ENCODE peak calls at places on chromosomes 5 and 9, in eight cellular contexts. One of them, this sample, is unnamed.
A peak's percentile ranks its signal among the peaks of the same experiment; 100 is the strongest.

GRCh38 chr5:73395274-73395673 is 53.3 kb downstream of the FOXD1 start:
- DNase-seq in activated T-cell treated with anti-CD3 and anti-CD28 coated beads for 48 hours: no peak
- DNase-seq in HS-5: no peak
- DNase-seq in HS-27A: no peak
- DNase-seq in stimulated activated CD8-positive, alpha-beta memory T cell treated with anti-CD3 and anti-CD28 coated beads, Interleukin-15, amount 100 ng/mL, for 24 hours: no peak
- DNase-seq in activated CD4-positive, alpha-beta T cell treated with anti-CD3 and anti-CD28 coated beads, Interleukin-2, amount 10 ng/mL, durations not matched to agents 7 days and 5 days: no peak
- DNase-seq in fibroblast of villous mesenchyme: no peak
- DNase-seq in GM23338: no peak
- DNase-seq in this sample: no peak

GRCh38 chr5:41856644-41857491 is 13.4 kb downstream of the OXCT1 start:
- DNase-seq in HS-27A: peak; percentile 40
- DNase-seq in fibroblast of villous mesenchyme: peak; percentile 77
- DNase-seq in HS-5: no peak
- DNase-seq in stimulated activated CD8-positive, alpha-beta memory T cell treated with anti-CD3 and anti-CD28 coated beads, Interleukin-15, amount 100 ng/mL, for 24 hours: no peak
- DNase-seq in activated T-cell treated with anti-CD3 and anti-CD28 coated beads for 48 hours: peak; percentile 32
- DNase-seq in activated CD4-positive, alpha-beta T cell treated with anti-CD3 and anti-CD28 coated beads, Interleukin-2, amount 10 ng/mL, durations not matched to agents 7 days and 5 days: peak; percentile 76
- DNase-seq in GM23338: peak; percentile 88
- DNase-seq in this sample: peak; percentile 65

GRCh38 chr9:138047469-138048040 is 170.0 kb downstream of the CACNA1B start:
- DNase-seq in activated CD4-positive, alpha-beta T cell treated with anti-CD3 and anti-CD28 coated beads, Interleukin-2, amount 10 ng/mL, durations not matched to agents 7 days and 5 days: no peak
- DNase-seq in stimulated activated CD8-positive, alpha-beta memory T cell treated with anti-CD3 and anti-CD28 coated beads, Interleukin-15, amount 100 ng/mL, for 24 hours: no peak
- DNase-seq in HS-5: no peak
- DNase-seq in activated T-cell treated with anti-CD3 and anti-CD28 coated beads for 48 hours: no peak
- DNase-seq in GM23338: no peak
- DNase-seq in fibroblast of villous mesenchyme: no peak
- DNase-seq in HS-27A: no peak
- DNase-seq in this sample: no peak

GRCh38 chr5:94702729-94703128 is 84.3 kb downstream of the SLF1 start:
- DNase-seq in HS-27A: no peak
- DNase-seq in activated T-cell treated with anti-CD3 and anti-CD28 coated beads for 48 hours: no peak
- DNase-seq in GM23338: no peak
- DNase-seq in activated CD4-positive, alpha-beta T cell treated with anti-CD3 and anti-CD28 coated beads, Interleukin-2, amount 10 ng/mL, durations not matched to agents 7 days and 5 days: no peak
- DNase-seq in fibroblast of villous mesenchyme: no peak
- DNase-seq in HS-5: no peak
- DNase-seq in stimulated activated CD8-positive, alpha-beta memory T cell treated with anti-CD3 and anti-CD28 coated beads, Interleukin-15, amount 100 ng/mL, for 24 hours: no peak
- DNase-seq in this sample: no peak

GRCh38 chr5:1834721-1835425 is 33.7 kb downstream of the NDUFS6 start:
- DNase-seq in fibroblast of villous mesenchyme: no peak
- DNase-seq in activated T-cell treated with anti-CD3 and anti-CD28 coated beads for 48 hours: no peak
- DNase-seq in HS-5: no peak
- DNase-seq in HS-27A: no peak
- DNase-seq in activated CD4-positive, alpha-beta T cell treated with anti-CD3 and anti-CD28 coated beads, Interleukin-2, amount 10 ng/mL, durations not matched to agents 7 days and 5 days: no peak
- DNase-seq in stimulated activated CD8-positive, alpha-beta memory T cell treated with anti-CD3 and anti-CD28 coated beads, Interleukin-15, amount 100 ng/mL, for 24 hours: no peak
- DNase-seq in GM23338: no peak
- DNase-seq in this sample: no peak

GRCh38 chr5:13662646-13663045 is 281.8 kb downstream of the DNAH5 start:
- DNase-seq in fibroblast of villous mesenchyme: no peak
- DNase-seq in activated CD4-positive, alpha-beta T cell treated with anti-CD3 and anti-CD28 coated beads, Interleukin-2, amount 10 ng/mL, durations not matched to agents 7 days and 5 days: no peak
- DNase-seq in HS-5: peak; percentile 80
- DNase-seq in HS-27A: no peak
- DNase-seq in activated T-cell treated with anti-CD3 and anti-CD28 coated beads for 48 hours: no peak
- DNase-seq in GM23338: no peak
- DNase-seq in stimulated activated CD8-positive, alpha-beta memory T cell treated with anti-CD3 and anti-CD28 coated beads, Interleukin-15, amount 100 ng/mL, for 24 hours: no peak
- DNase-seq in this sample: no peak

GRCh38 chr5:14816999-14817761 is 54.4 kb downstream of the ANKH start:
- DNase-seq in activated CD4-positive, alpha-beta T cell treated with anti-CD3 and anti-CD28 coated beads, Interleukin-2, amount 10 ng/mL, durations not matched to agents 7 days and 5 days: no peak
- DNase-seq in activated T-cell treated with anti-CD3 and anti-CD28 coated beads for 48 hours: peak; percentile 46
- DNase-seq in fibroblast of villous mesenchyme: peak; percentile 59
- DNase-seq in HS-27A: no peak
- DNase-seq in GM23338: no peak
- DNase-seq in HS-5: peak; percentile 93
- DNase-seq in stimulated activated CD8-positive, alpha-beta memory T cell treated with anti-CD3 and anti-CD28 coated beads, Interleukin-15, amount 100 ng/mL, for 24 hours: no peak
- DNase-seq in this sample: no peak

GRCh38 chr5:43042176-43042625 is 2.1 kb upstream of the ANXA2R start:
- DNase-seq in fibroblast of villous mesenchyme: peak; percentile 78
- DNase-seq in GM23338: peak; percentile 78
- DNase-seq in stimulated activated CD8-positive, alpha-beta memory T cell treated with anti-CD3 and anti-CD28 coated beads, Interleukin-15, amount 100 ng/mL, for 24 hours: peak; percentile 40
- DNase-seq in activated T-cell treated with anti-CD3 and anti-CD28 coated beads for 48 hours: peak; percentile 71
- DNase-seq in HS-27A: peak; percentile 55
- DNase-seq in activated CD4-positive, alpha-beta T cell treated with anti-CD3 and anti-CD28 coated beads, Interleukin-2, amount 10 ng/mL, durations not matched to agents 7 days and 5 days: peak; percentile 90
- DNase-seq in HS-5: no peak
- DNase-seq in this sample: peak; percentile 81

GRCh38 chr9:109901191-109901590 is 121.2 kb downstream of the PALM2AKAP2 start:
- DNase-seq in fibroblast of villous mesenchyme: peak; percentile 77
- DNase-seq in activated CD4-positive, alpha-beta T cell treated with anti-CD3 and anti-CD28 coated beads, Interleukin-2, amount 10 ng/mL, durations not matched to agents 7 days and 5 days: no peak
- DNase-seq in activated T-cell treated with anti-CD3 and anti-CD28 coated beads for 48 hours: no peak
- DNase-seq in stimulated activated CD8-positive, alpha-beta memory T cell treated with anti-CD3 and anti-CD28 coated beads, Interleukin-15, amount 100 ng/mL, for 24 hours: no peak
- DNase-seq in HS-5: no peak
- DNase-seq in GM23338: no peak
- DNase-seq in HS-27A: no peak
- DNase-seq in this sample: no peak

GRCh38 chr9:131804826-131805225 is 65.0 kb upstream of the RAPGEF1 start:
- DNase-seq in activated CD4-positive, alpha-beta T cell treated with anti-CD3 and anti-CD28 coated beads, Interleukin-2, amount 10 ng/mL, durations not matched to agents 7 days and 5 days: no peak
- DNase-seq in GM23338: no peak
- DNase-seq in stimulated activated CD8-positive, alpha-beta memory T cell treated with anti-CD3 and anti-CD28 coated beads, Interleukin-15, amount 100 ng/mL, for 24 hours: no peak
- DNase-seq in HS-5: no peak
- DNase-seq in fibroblast of villous mesenchyme: no peak
- DNase-seq in HS-27A: no peak
- DNase-seq in activated T-cell treated with anti-CD3 and anti-CD28 coated beads for 48 hours: no peak
- DNase-seq in this sample: no peak

GRCh38 chr5:150214289-150214688 is 24.4 kb downstream of the SLC6A7 start:
- DNase-seq in HS-27A: no peak
- DNase-seq in HS-5: no peak
- DNase-seq in activated CD4-positive, alpha-beta T cell treated with anti-CD3 and anti-CD28 coated beads, Interleukin-2, amount 10 ng/mL, durations not matched to agents 7 days and 5 days: no peak
- DNase-seq in fibroblast of villous mesenchyme: peak; percentile 63
- DNase-seq in activated T-cell treated with anti-CD3 and anti-CD28 coated beads for 48 hours: no peak
- DNase-seq in stimulated activated CD8-positive, alpha-beta memory T cell treated with anti-CD3 and anti-CD28 coated beads, Interleukin-15, amount 100 ng/mL, for 24 hours: no peak
- DNase-seq in GM23338: peak; percentile 44
- DNase-seq in this sample: no peak

GRCh38 chr5:97231025-97231636 is 48.1 kb upstream of the RIOK2 start:
- DNase-seq in stimulated activated CD8-positive, alpha-beta memory T cell treated with anti-CD3 and anti-CD28 coated beads, Interleukin-15, amount 100 ng/mL, for 24 hours: no peak
- DNase-seq in activated T-cell treated with anti-CD3 and anti-CD28 coated beads for 48 hours: no peak
- DNase-seq in activated CD4-positive, alpha-beta T cell treated with anti-CD3 and anti-CD28 coated beads, Interleukin-2, amount 10 ng/mL, durations not matched to agents 7 days and 5 days: peak; percentile 57
- DNase-seq in GM23338: peak; percentile 83
- DNase-seq in HS-5: peak; percentile 55
- DNase-seq in fibroblast of villous mesenchyme: peak; percentile 84
- DNase-seq in HS-27A: peak; percentile 19
- DNase-seq in this sample: peak; percentile 69

GRCh38 chr5:176732736-176733585 is 77.4 kb upstream of the UNC5A start:
- DNase-seq in activated T-cell treated with anti-CD3 and anti-CD28 coated beads for 48 hours: no peak
- DNase-seq in activated CD4-positive, alpha-beta T cell treated with anti-CD3 and anti-CD28 coated beads, Interleukin-2, amount 10 ng/mL, durations not matched to agents 7 days and 5 days: no peak
- DNase-seq in HS-5: no peak
- DNase-seq in stimulated activated CD8-positive, alpha-beta memory T cell treated with anti-CD3 and anti-CD28 coated beads, Interleukin-15, amount 100 ng/mL, for 24 hours: no peak
- DNase-seq in HS-27A: no peak
- DNase-seq in fibroblast of villous mesenchyme: no peak
- DNase-seq in GM23338: no peak
- DNase-seq in this sample: no peak

GRCh38 chr5:6190838-6191237 is 187.5 kb downstream of the MED10 start:
- DNase-seq in activated CD4-positive, alpha-beta T cell treated with anti-CD3 and anti-CD28 coated beads, Interleukin-2, amount 10 ng/mL, durations not matched to agents 7 days and 5 days: no peak
- DNase-seq in activated T-cell treated with anti-CD3 and anti-CD28 coated beads for 48 hours: no peak
- DNase-seq in stimulated activated CD8-positive, alpha-beta memory T cell treated with anti-CD3 and anti-CD28 coated beads, Interleukin-15, amount 100 ng/mL, for 24 hours: no peak
- DNase-seq in HS-27A: no peak
- DNase-seq in GM23338: peak; percentile 17
- DNase-seq in HS-5: no peak
- DNase-seq in fibroblast of villous mesenchyme: no peak
- DNase-seq in this sample: no peak

GRCh38 chr9:121674952-121675351 is 23.5 kb downstream of the DAB2IP start:
- DNase-seq in stimulated activated CD8-positive, alpha-beta memory T cell treated with anti-CD3 and anti-CD28 coated beads, Interleukin-15, amount 100 ng/mL, for 24 hours: no peak
- DNase-seq in fibroblast of villous mesenchyme: no peak
- DNase-seq in activated CD4-positive, alpha-beta T cell treated with anti-CD3 and anti-CD28 coated beads, Interleukin-2, amount 10 ng/mL, durations not matched to agents 7 days and 5 days: no peak
- DNase-seq in HS-5: peak; percentile 36
- DNase-seq in GM23338: peak; percentile 39
- DNase-seq in HS-27A: no peak
- DNase-seq in activated T-cell treated with anti-CD3 and anti-CD28 coated beads for 48 hours: no peak
- DNase-seq in this sample: no peak

GRCh38 chr9:36426348-36426747 is 26.3 kb upstream of the RNF38 start:
- DNase-seq in activated T-cell treated with anti-CD3 and anti-CD28 coated beads for 48 hours: no peak
- DNase-seq in GM23338: no peak
- DNase-seq in stimulated activated CD8-positive, alpha-beta memory T cell treated with anti-CD3 and anti-CD28 coated beads, Interleukin-15, amount 100 ng/mL, for 24 hours: no peak
- DNase-seq in fibroblast of villous mesenchyme: no peak
- DNase-seq in HS-5: no peak
- DNase-seq in HS-27A: no peak
- DNase-seq in activated CD4-positive, alpha-beta T cell treated with anti-CD3 and anti-CD28 coated beads, Interleukin-2, amount 10 ng/mL, durations not matched to agents 7 days and 5 days: no peak
- DNase-seq in this sample: no peak

GRCh38 chr9:113558632-113559502 is 95.3 kb downstream of the RGS3 start:
- DNase-seq in fibroblast of villous mesenchyme: peak; percentile 80
- DNase-seq in HS-5: no peak
- DNase-seq in stimulated activated CD8-positive, alpha-beta memory T cell treated with anti-CD3 and anti-CD28 coated beads, Interleukin-15, amount 100 ng/mL, for 24 hours: no peak
- DNase-seq in activated CD4-positive, alpha-beta T cell treated with anti-CD3 and anti-CD28 coated beads, Interleukin-2, amount 10 ng/mL, durations not matched to agents 7 days and 5 days: no peak
- DNase-seq in activated T-cell treated with anti-CD3 and anti-CD28 coated beads for 48 hours: no peak
- DNase-seq in GM23338: no peak
- DNase-seq in HS-27A: peak; percentile 33
- DNase-seq in this sample: no peak

GRCh38 chr9:36861528-36862205 is 172.4 kb downstream of the PAX5 start:
- DNase-seq in GM23338: no peak
- DNase-seq in stimulated activated CD8-positive, alpha-beta memory T cell treated with anti-CD3 and anti-CD28 coated beads, Interleukin-15, amount 100 ng/mL, for 24 hours: no peak
- DNase-seq in HS-5: no peak
- DNase-seq in HS-27A: no peak
- DNase-seq in activated CD4-positive, alpha-beta T cell treated with anti-CD3 and anti-CD28 coated beads, Interleukin-2, amount 10 ng/mL, durations not matched to agents 7 days and 5 days: no peak
- DNase-seq in activated T-cell treated with anti-CD3 and anti-CD28 coated beads for 48 hours: no peak
- DNase-seq in fibroblast of villous mesenchyme: no peak
- DNase-seq in this sample: no peak

GRCh38 chr9:3732077-3733038 is 206.6 kb upstream of the RFX3 start:
- DNase-seq in stimulated activated CD8-positive, alpha-beta memory T cell treated with anti-CD3 and anti-CD28 coated beads, Interleukin-15, amount 100 ng/mL, for 24 hours: no peak
- DNase-seq in GM23338: peak; percentile 84
- DNase-seq in HS-27A: peak; percentile 39
- DNase-seq in activated CD4-positive, alpha-beta T cell treated with anti-CD3 and anti-CD28 coated beads, Interleukin-2, amount 10 ng/mL, durations not matched to agents 7 days and 5 days: peak; percentile 58
- DNase-seq in HS-5: peak; percentile 89
- DNase-seq in fibroblast of villous mesenchyme: peak; percentile 91
- DNase-seq in activated T-cell treated with anti-CD3 and anti-CD28 coated beads for 48 hours: no peak
- DNase-seq in this sample: peak; percentile 66

GRCh38 chr9:121744687-121745395 is 93.4 kb downstream of the DAB2IP start:
- DNase-seq in activated CD4-positive, alpha-beta T cell treated with anti-CD3 and anti-CD28 coated beads, Interleukin-2, amount 10 ng/mL, durations not matched to agents 7 days and 5 days: no peak
- DNase-seq in stimulated activated CD8-positive, alpha-beta memory T cell treated with anti-CD3 and anti-CD28 coated beads, Interleukin-15, amount 100 ng/mL, for 24 hours: no peak
- DNase-seq in fibroblast of villous mesenchyme: no peak
- DNase-seq in HS-5: no peak
- DNase-seq in HS-27A: no peak
- DNase-seq in activated T-cell treated with anti-CD3 and anti-CD28 coated beads for 48 hours: no peak
- DNase-seq in GM23338: peak; percentile 32
- DNase-seq in this sample: peak; percentile 61

GRCh38 chr5:148976569-148977321 is 86.1 kb downstream of the SH3TC2 start:
- DNase-seq in activated T-cell treated with anti-CD3 and anti-CD28 coated beads for 48 hours: no peak
- DNase-seq in activated CD4-positive, alpha-beta T cell treated with anti-CD3 and anti-CD28 coated beads, Interleukin-2, amount 10 ng/mL, durations not matched to agents 7 days and 5 days: no peak
- DNase-seq in GM23338: peak; percentile 32
- DNase-seq in stimulated activated CD8-positive, alpha-beta memory T cell treated with anti-CD3 and anti-CD28 coated beads, Interleukin-15, amount 100 ng/mL, for 24 hours: no peak
- DNase-seq in fibroblast of villous mesenchyme: no peak
- DNase-seq in HS-27A: no peak
- DNase-seq in HS-5: no peak
- DNase-seq in this sample: no peak

GRCh38 chr5:137164961-137165360 is 334.2 kb downstream of the SPOCK1 start:
- DNase-seq in HS-27A: no peak
- DNase-seq in fibroblast of villous mesenchyme: no peak
- DNase-seq in GM23338: no peak
- DNase-seq in activated CD4-positive, alpha-beta T cell treated with anti-CD3 and anti-CD28 coated beads, Interleukin-2, amount 10 ng/mL, durations not matched to agents 7 days and 5 days: no peak
- DNase-seq in stimulated activated CD8-positive, alpha-beta memory T cell treated with anti-CD3 and anti-CD28 coated beads, Interleukin-15, amount 100 ng/mL, for 24 hours: no peak
- DNase-seq in HS-5: no peak
- DNase-seq in activated T-cell treated with anti-CD3 and anti-CD28 coated beads for 48 hours: no peak
- DNase-seq in this sample: no peak